ENCODE peak calls at places on chromosome 3, in seven cellular contexts. One of them, this sample, is unnamed.

GRCh38 chr3:14785207-14786155 is 33.3 kb upstream of the FGD5 start:
- DNase-seq in anterior cingulate cortex: no peak
- DNase-seq in DMS79 treated with DMSO at 0.1 percent for 48 hours: no peak
- DNase-seq in HT1080: no peak
- DNase-seq in stimulated activated CD4-positive, alpha-beta T cell treated with anti-CD3 and anti-CD28 coated beads, TNF-alpha, amount 100 ng/mL, for 1 hour: no peak
- DNase-seq in esophagus squamous epithelium: no peak
- DNase-seq in neural progenitor cell: no peak
- DNase-seq in this sample: no peak

GRCh38 chr3:141271279-141272033 is 39.8 kb downstream of the PXYLP1 start:
- DNase-seq in anterior cingulate cortex: no peak
- DNase-seq in HT1080: no peak
- DNase-seq in DMS79 treated with DMSO at 0.1 percent for 48 hours: no peak
- DNase-seq in neural progenitor cell: no peak
- DNase-seq in esophagus squamous epithelium: no peak
- DNase-seq in stimulated activated CD4-positive, alpha-beta T cell treated with anti-CD3 and anti-CD28 coated beads, TNF-alpha, amount 100 ng/mL, for 1 hour: no peak
- DNase-seq in this sample: no peak

GRCh38 chr3:189954733-189955665 is 165.7 kb downstream of the P3H2 start:
- DNase-seq in anterior cingulate cortex: no peak
- DNase-seq in DMS79 treated with DMSO at 0.1 percent for 48 hours: no peak
- DNase-seq in esophagus squamous epithelium: no peak
- DNase-seq in HT1080: no peak
- DNase-seq in neural progenitor cell: no peak
- DNase-seq in stimulated activated CD4-positive, alpha-beta T cell treated with anti-CD3 and anti-CD28 coated beads, TNF-alpha, amount 100 ng/mL, for 1 hour: no peak
- DNase-seq in this sample: no peak

GRCh38 chr3:55089211-55089610 is 161.4 kb upstream of the LRTM1 start:
- DNase-seq in DMS79 treated with DMSO at 0.1 percent for 48 hours: no peak
- DNase-seq in anterior cingulate cortex: no peak
- DNase-seq in HT1080: no peak
- DNase-seq in stimulated activated CD4-positive, alpha-beta T cell treated with anti-CD3 and anti-CD28 coated beads, TNF-alpha, amount 100 ng/mL, for 1 hour: no peak
- DNase-seq in neural progenitor cell: no peak
- DNase-seq in esophagus squamous epithelium: no peak
- DNase-seq in this sample: no peak

GRCh38 chr3:13525827-13526625 is 22.9 kb upstream of the FBLN2 start:
- DNase-seq in anterior cingulate cortex: no peak
- DNase-seq in stimulated activated CD4-positive, alpha-beta T cell treated with anti-CD3 and anti-CD28 coated beads, TNF-alpha, amount 100 ng/mL, for 1 hour: no peak
- DNase-seq in DMS79 treated with DMSO at 0.1 percent for 48 hours: peak; percentile 14
- DNase-seq in neural progenitor cell: peak; percentile 64
- DNase-seq in HT1080: no peak
- DNase-seq in esophagus squamous epithelium: no peak
- DNase-seq in this sample: no peak

GRCh38 chr3:41370307-41370706 is 171.0 kb downstream of the CTNNB1 start:
- DNase-seq in neural progenitor cell: no peak
- DNase-seq in DMS79 treated with DMSO at 0.1 percent for 48 hours: no peak
- DNase-seq in HT1080: no peak
- DNase-seq in anterior cingulate cortex: no peak
- DNase-seq in stimulated activated CD4-positive, alpha-beta T cell treated with anti-CD3 and anti-CD28 coated beads, TNF-alpha, amount 100 ng/mL, for 1 hour: no peak
- DNase-seq in esophagus squamous epithelium: no peak
- DNase-seq in this sample: no peak

GRCh38 chr3:69094467-69095205 is 9.9 kb downstream of the ARL6IP5 start:
- DNase-seq in esophagus squamous epithelium: no peak
- DNase-seq in anterior cingulate cortex: peak; percentile 46
- DNase-seq in HT1080: peak; percentile 63
- DNase-seq in neural progenitor cell: no peak
- DNase-seq in DMS79 treated with DMSO at 0.1 percent for 48 hours: no peak
- DNase-seq in stimulated activated CD4-positive, alpha-beta T cell treated with anti-CD3 and anti-CD28 coated beads, TNF-alpha, amount 100 ng/mL, for 1 hour: no peak
- DNase-seq in this sample: no peak

GRCh38 chr3:149487598-149488197 is 13.2 kb downstream of the TM4SF4 start:
- DNase-seq in esophagus squamous epithelium: no peak
- DNase-seq in neural progenitor cell: peak; percentile 52
- DNase-seq in HT1080: peak; percentile 42
- DNase-seq in DMS79 treated with DMSO at 0.1 percent for 48 hours: no peak
- DNase-seq in stimulated activated CD4-positive, alpha-beta T cell treated with anti-CD3 and anti-CD28 coated beads, TNF-alpha, amount 100 ng/mL, for 1 hour: no peak
- DNase-seq in anterior cingulate cortex: no peak
- DNase-seq in this sample: no peak

GRCh38 chr3:143608966-143609365 is 239.3 kb downstream of the SLC9A9 start:
- DNase-seq in anterior cingulate cortex: no peak
- DNase-seq in neural progenitor cell: no peak
- DNase-seq in stimulated activated CD4-positive, alpha-beta T cell treated with anti-CD3 and anti-CD28 coated beads, TNF-alpha, amount 100 ng/mL, for 1 hour: no peak
- DNase-seq in DMS79 treated with DMSO at 0.1 percent for 48 hours: no peak
- DNase-seq in esophagus squamous epithelium: no peak
- DNase-seq in HT1080: no peak
- DNase-seq in this sample: no peak

This sample was measured in central memory CD8-positive, alpha-beta T cell.